ENCODE peak calls at places on chromosome 7, in four cellular contexts. H, S, F and D are unnamed samples.
A peak's percentile ranks its signal among the peaks of the same experiment; 100 is the strongest.

GRCh38 chr7:30659312-30659711 is 22.9 kb downstream of the CRHR2 start:
- DNase-seq in H (no peak), S (peak; percentile 8), F (no peak), D (no peak)

GRCh38 chr7:145088111-145088745 is 252.4 kb upstream of the TPK1 start:
- DNase-seq in H (no peak), S (no peak), F (no peak), D (no peak)

GRCh38 chr7:117986645-117987269 is 113.5 kb upstream of the CTTNBP2 start:
- DNase-seq in H (no peak), S (no peak), F (peak; percentile 24), D (no peak)

GRCh38 chr7:1691601-1692499 is 21.8 kb downstream of the ELFN1 start:
- DNase-seq in H (no peak), S (no peak), F (no peak), D (peak; percentile 61)

GRCh38 chr7:74141705-74142104 is 32.5 kb upstream of the EIF4H start:
- DNase-seq in H (no peak), S (no peak), F (no peak), D (no peak)

GRCh38 chr7:74051629-74052410 is 23.8 kb downstream of the ELN start:
- DNase-seq in H (no peak), S (no peak), F (no peak), D (no peak)

GRCh38 chr7:141651417-141651816 is 50.5 kb downstream of the DENND11 start:
- DNase-seq in H (no peak), S (no peak), F (no peak), D (no peak)

GRCh38 chr7:155204744-155205367 is 92.8 kb upstream of the INSIG1 start:
- DNase-seq in H (no peak), S (no peak), F (no peak), D (no peak)

GRCh38 chr7:153193144-153193595 is 433.6 kb downstream of the ACTR3B start:
- DNase-seq in H (no peak), S (no peak), F (no peak), D (no peak)

GRCh38 chr7:727104-727805 is at the start of gene PRKAR1B:
- DNase-seq in H (no peak), S (no peak), F (no peak), D (no peak)

GRCh38 chr7:154684651-154685563 is 318.0 kb downstream of the PAXIP1 start:
- DNase-seq in H (no peak), S (no peak), F (no peak), D (no peak)

GRCh38 chr7:2420216-2420933 is 17.0 kb downstream of the CHST12 start:
- DNase-seq in H (no peak), S (no peak), F (no peak), D (no peak)

GRCh38 chr7:67302113-67303039 is 305.7 kb downstream of the TYW1 start:
- DNase-seq in H (peak; percentile 99), S (peak; percentile 99), F (peak; percentile 98), D (peak; percentile 99)
- TF ChIP-seq CTCF in H (peak; percentile 49), S (peak; percentile 24), F (peak; percentile 45), D (peak; percentile 64)

DNA sequence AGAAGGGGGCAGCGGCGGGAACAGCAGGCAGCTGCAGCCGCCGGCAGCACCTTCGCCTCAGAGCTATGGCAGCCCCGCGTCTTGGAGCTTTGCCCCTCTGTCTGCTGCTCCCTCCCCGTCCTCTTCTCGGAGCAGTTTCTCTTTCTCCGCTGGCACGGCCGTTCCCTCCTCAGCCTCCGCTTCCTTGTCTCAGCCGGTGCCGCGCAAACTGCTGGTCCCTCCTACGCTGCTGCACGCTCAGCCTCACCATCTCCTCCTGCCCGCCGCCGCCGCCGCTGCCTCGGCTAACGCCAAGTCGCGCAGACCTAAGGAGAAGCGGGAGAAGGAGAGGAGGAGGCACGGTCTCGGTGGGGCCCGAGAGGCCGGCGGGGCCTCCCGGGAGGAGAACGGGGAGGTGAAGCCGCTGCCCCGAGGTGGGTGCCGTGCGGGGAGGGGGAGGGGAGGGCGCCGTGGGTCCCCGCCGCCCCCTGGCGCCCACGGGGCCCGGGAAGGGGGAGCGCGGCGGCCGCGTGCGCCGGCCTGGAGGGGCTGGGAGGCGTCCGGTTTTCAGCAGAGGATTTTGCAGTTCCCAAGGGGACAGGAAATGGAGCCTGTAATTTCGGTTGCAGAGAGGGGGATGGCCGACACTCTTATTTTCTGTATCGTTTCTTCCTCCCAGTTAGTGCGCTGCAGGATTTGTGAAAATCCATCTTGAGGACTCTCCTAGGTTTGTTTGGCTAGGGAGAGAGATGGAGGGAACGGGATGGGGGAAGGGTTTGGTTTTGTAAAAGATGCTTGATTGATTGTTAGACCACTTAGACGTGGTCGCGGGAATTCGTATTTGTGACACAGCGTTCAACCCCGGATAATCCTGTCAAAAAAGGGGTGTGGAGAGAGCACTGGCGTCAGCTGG is 630 bp downstream of the RSBN1L start:
- DNase-seq in H (peak; percentile 87), S (peak; percentile 43), F (peak; percentile 58), D (peak; percentile 39)
- TF ChIP-seq CTCF in H (peak; percentile 11), S (no peak), F (no peak), D (no peak)

DNA sequence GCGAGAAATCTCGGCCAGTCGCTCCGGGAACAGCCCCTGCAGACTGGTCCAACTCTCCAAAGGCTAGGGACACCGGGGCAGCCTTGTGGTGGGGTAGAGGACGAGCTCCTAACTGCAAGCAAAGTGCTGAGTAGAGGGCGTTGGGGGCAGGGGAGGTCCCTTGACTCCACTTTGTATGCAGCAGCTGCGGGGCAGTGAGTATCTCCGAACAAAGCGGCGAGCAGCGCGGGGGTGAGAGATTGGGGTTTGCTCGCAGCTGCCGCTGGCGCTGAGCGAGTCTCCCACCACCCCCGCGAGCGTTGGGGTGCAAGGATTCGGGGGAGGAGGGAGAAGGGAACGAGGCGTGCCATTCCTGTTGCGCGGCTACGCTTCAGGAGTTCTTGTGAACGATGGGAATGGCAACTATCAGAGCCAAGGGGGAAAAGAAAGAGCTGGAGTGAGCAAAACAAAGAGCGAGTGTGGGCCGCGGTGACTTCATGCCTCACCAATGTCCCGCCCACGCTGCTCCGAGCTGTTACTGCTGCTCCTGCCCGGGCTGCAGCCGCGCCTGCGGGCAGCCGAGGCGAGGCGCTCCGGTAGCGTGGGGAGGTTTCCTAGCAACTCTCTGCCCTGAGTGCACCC is 414 bp upstream of the ITGB8 start:
- DNase-seq in H (peak; percentile 89), S (peak; percentile 94), F (peak; percentile 77), D (peak; percentile 81)
- TF ChIP-seq CTCF in H (no peak), S (no peak), F (no peak), D (no peak)

DNA sequence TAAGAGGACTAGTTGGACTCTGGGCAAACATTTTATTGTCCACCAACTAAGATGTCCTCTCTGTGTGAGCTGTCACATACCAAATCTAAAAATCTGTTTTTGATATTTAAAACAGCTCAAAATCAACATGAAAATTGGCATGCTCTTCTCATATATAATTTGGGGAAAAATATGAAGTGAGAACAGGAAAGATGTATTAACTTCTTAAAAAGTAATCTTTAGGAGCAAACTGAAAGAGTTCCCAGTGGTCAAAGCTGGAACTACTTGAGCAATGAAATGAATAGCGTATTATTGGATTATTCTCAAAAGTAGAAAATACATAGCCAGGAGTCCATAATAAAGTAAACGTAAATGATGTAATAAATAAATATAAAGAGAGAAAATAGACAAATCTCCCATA is 147.2 kb downstream of the DYNC1I1 start:
- DNase-seq in H (no peak), S (no peak), F (no peak), D (no peak)
- TF ChIP-seq CTCF in H (no peak), S (no peak), F (no peak), D (no peak)